ENCODE peak calls at places on chromosomes 1 and 21, in four cellular contexts. E, I, W and R are unnamed samples.

GRCh38 chr21:38936237-38936636 is 130.5 kb downstream of the ETS2 start:
- DNase-seq in E (no peak), I (no peak), W (no peak), R (no peak)

GRCh38 chr1:115325876-115326275 is 12.2 kb downstream of the NGF start:
- DNase-seq in E (peak), I (peak), W (no peak), R (no peak)

GRCh38 chr1:115712911-115713609 is 55.5 kb downstream of the CASQ2 start:
- DNase-seq in E (no peak), I (no peak), W (no peak), R (no peak)

GRCh38 chr21:20315044-20315443 is 683.2 kb upstream of the NCAM2 start:
- DNase-seq in E (no peak), I (no peak), W (no peak), R (no peak)

GRCh38 chr1:222817529-222817928 is 2.7 kb downstream of the DISP1 start:
- DNase-seq in E (peak), I (peak), W (no peak), R (no peak)

GRCh38 chr1:200351826-200352549 is 57.8 kb downstream of the ZNF281 start:
- DNase-seq in E (peak), I (peak), W (no peak), R (no peak)

GRCh38 chr1:177334276-177334675 is 163.5 kb downstream of the BRINP2 start:
- DNase-seq in E (peak), I (no peak), W (no peak), R (no peak)

GRCh38 chr1:168386949-168387586 is 106.4 kb downstream of the TBX19 start:
- DNase-seq in E (no peak), I (no peak), W (no peak), R (no peak)

GRCh38 chr21:14911351-14911750 is 153.4 kb downstream of the NRIP1 start:
- DNase-seq in E (no peak), I (no peak), W (no peak), R (no peak)

GRCh38 chr1:218394416-218394815 is 49.3 kb downstream of the TGFB2 start:
- DNase-seq in E (no peak), I (peak), W (no peak), R (peak)

GRCh38 chr1:200041337-200042118 is 14.0 kb downstream of the NR5A2 start:
- DNase-seq in E (no peak), I (no peak), W (no peak), R (no peak)

GRCh38 chr1:232586679-232587078 is 43.3 kb downstream of the SIPA1L2 start:
- DNase-seq in E (no peak), I (no peak), W (no peak), R (no peak)

GRCh38 chr1:64499966-64500365 is 30.0 kb downstream of the CACHD1 start:
- DNase-seq in E (no peak), I (no peak), W (no peak), R (no peak)

GRCh38 chr1:234111458-234112142 is 207.1 kb downstream of the SLC35F3 start:
- DNase-seq in E (peak), I (no peak), W (no peak), R (no peak)

GRCh38 chr1:50622259-50622658 is 199.0 kb upstream of the DMRTA2 start:
- DNase-seq in E (no peak), I (no peak), W (no peak), R (no peak)

GRCh38 chr1:87642581-87643129 is 314.0 kb downstream of the LMO4 start:
- DNase-seq in E (peak), I (no peak), W (no peak), R (no peak)

GRCh38 chr1:228100822-228101613 is 2.1 kb downstream of the C1orf35 start:
- DNase-seq in E (no peak), I (no peak), W (no peak), R (no peak)

GRCh38 chr1:53552981-53553733 is 94.0 kb downstream of the DMRTB1 start:
- DNase-seq in E (peak), I (no peak), W (no peak), R (peak)

GRCh38 chr21:27365394-27365793 is 398.5 kb upstream of the ADAMTS5 start:
- DNase-seq in E (peak), I (no peak), W (no peak), R (no peak)